ENCODE peak calls at places on chromosomes 16 and 17, in four cellular contexts. E is GM12865, O is retinal pigment epithelial cell, D is foreskin fibroblast. T is an unnamed sample.

GRCh38 chr16:66273644-66274334 is 92.7 kb upstream of the CDH5 start:
- DNase-seq in E (no peak), O (no peak), D (no peak), T (peak; percentile 45)

GRCh38 chr16:24135624-24136296 is 120.4 kb upstream of the CACNG3 start:
- DNase-seq in E (no peak), O (no peak), D (no peak), T (no peak)

GRCh38 chr16:79269211-79269863 is 331.2 kb downstream of the MAF start:
- DNase-seq in E (peak; percentile 70), O (no peak), D (no peak), T (no peak)

GRCh38 chr17:72640415-72641165 is 451.9 kb downstream of the SLC39A11 start:
- DNase-seq in E (no peak), O (no peak), D (no peak), T (no peak)

GRCh38 chr16:50717109-50717893 is 23.9 kb downstream of the NOD2 start:
- DNase-seq in E (no peak), O (no peak), D (no peak), T (no peak)

GRCh38 chr16:79247386-79247785 is 353.2 kb downstream of the MAF start:
- DNase-seq in E (no peak), O (no peak), D (no peak), T (no peak)

GRCh38 chr16:57892041-57892440 is 78.9 kb downstream of the CNGB1 start:
- DNase-seq in E (no peak), O (no peak), D (peak; percentile 41), T (peak; percentile 85)

GRCh38 chr17:50502643-50502990 is 5.6 kb upstream of the MYCBPAP start:
- DNase-seq in E (no peak), O (no peak), D (no peak), T (no peak)

GRCh38 chr17:57441270-57441600 is 184.9 kb downstream of the MSI2 start:
- DNase-seq in E (no peak), O (no peak), D (no peak), T (no peak)

GRCh38 chr17:58786586-58787295 is 31.1 kb downstream of the PPM1E start:
- DNase-seq in E (no peak), O (peak; percentile 77), D (peak; percentile 77), T (peak; percentile 62)

GRCh38 chr17:6940186-6940649 is 55.6 kb upstream of the ALOX12 start:
- DNase-seq in E (no peak), O (no peak), D (no peak), T (no peak)

GRCh38 chr16:11162571-11163268 is 93.3 kb downstream of the SOCS1 start:
- DNase-seq in E (no peak), O (no peak), D (no peak), T (no peak)

GRCh38 chr17:65455972-65456343 is 105.5 kb downstream of the AXIN2 start:
- DNase-seq in E (peak; percentile 7), O (peak; percentile 13), D (peak; percentile 8), T (no peak)

GRCh38 chr16:84585886-84586285 is 32.0 kb downstream of the COTL1 start:
- DNase-seq in E (peak; percentile 65), O (no peak), D (no peak), T (peak; percentile 18)

GRCh38 chr16:49638696-49639629 is 216.9 kb downstream of the ZNF423 start:
- DNase-seq in E (no peak), O (no peak), D (peak; percentile 20), T (no peak)

GRCh38 chr17:2602597-2603017 is 9.2 kb downstream of the PAFAH1B1 start:
- DNase-seq in E (no peak), O (no peak), D (no peak), T (peak; percentile 33)

GRCh38 chr16:23257682-23258081 is 44.4 kb upstream of the SCNN1B start:
- DNase-seq in E (no peak), O (no peak), D (no peak), T (peak; percentile 66)

GRCh38 chr16:82360024-82360783 is 190.2 kb upstream of the MPHOSPH6 start:
- DNase-seq in E (no peak), O (no peak), D (no peak), T (no peak)

GRCh38 chr17:74115586-74115985 is 87.9 kb upstream of the RPL38 start:
- DNase-seq in E (no peak), O (no peak), D (no peak), T (no peak)

GRCh38 chr16:68229431-68230175 is 6.3 kb downstream of the ESRP2 start:
- DNase-seq in E (peak; percentile 57), O (no peak), D (peak; percentile 59), T (peak; percentile 49)

GRCh38 chr16:3791701-3792100 is 74.4 kb upstream of the TRAP1 start:
- DNase-seq in E (no peak), O (no peak), D (no peak), T (no peak)

GRCh38 chr17:17938388-17939107 is 33.7 kb downstream of the TOM1L2 start:
- DNase-seq in E (peak; percentile 80), O (no peak), D (no peak), T (peak; percentile 91)

GRCh38 chr16:58053682-58054005 is 28.1 kb downstream of the MMP15 start:
- DNase-seq in E (no peak), O (no peak), D (no peak), T (no peak)

GRCh38 chr17:59838196-59838911 is 54.4 kb downstream of the TUBD1 start:
- DNase-seq in E (peak; percentile 81), O (no peak), D (no peak), T (no peak)

GRCh38 chr17:44362964-44363612 is 565 bp downstream of the FAM171A2 start:
- DNase-seq in E (no peak), O (no peak), D (no peak), T (no peak)

GRCh38 chr16:82340531-82340930 is 170.5 kb upstream of the MPHOSPH6 start:
- DNase-seq in E (no peak), O (no peak), D (no peak), T (no peak)

GRCh38 chr16:11852092-11852809 is 909 bp upstream of the RSL1D1 start:
- DNase-seq in E (no peak), O (no peak), D (peak; percentile 15), T (no peak)

GRCh38 chr17:73462830-73463229 is 151.0 kb upstream of the CDC42EP4 start:
- DNase-seq in E (no peak), O (no peak), D (no peak), T (no peak)

GRCh38 chr17:75652934-75653549 is 13.9 kb downstream of the RECQL5 start:
- DNase-seq in E (peak; percentile 29), O (no peak), D (no peak), T (peak; percentile 37)
- H3K4me3 ChIP-seq in E (no peak overlapping the region), O (no peak overlapping the region), D (no peak overlapping the region), T (no peak overlapping the region)

DNA sequence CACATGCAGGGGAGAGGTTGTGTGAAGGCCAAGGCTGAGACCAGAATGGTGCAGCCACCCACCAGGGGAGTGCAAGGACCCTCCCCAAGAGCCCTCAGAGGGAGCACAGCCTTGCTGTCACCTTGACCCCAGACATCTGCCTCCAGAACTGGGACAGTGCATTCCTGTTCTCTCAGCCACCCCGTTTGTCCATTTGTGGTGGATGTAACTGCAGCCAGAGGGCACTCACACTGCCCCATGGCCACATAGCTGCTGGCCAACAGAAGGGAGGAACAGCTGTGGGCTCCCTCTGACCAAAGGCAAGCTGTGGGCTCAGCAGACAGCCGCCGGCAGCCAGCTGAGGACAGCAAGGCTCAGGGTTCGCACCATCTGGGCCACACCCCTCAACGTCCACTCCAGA is 49.8 kb upstream of the KLHDC4 start:
- DNase-seq in E (no peak), O (no peak), D (no peak), T (no peak)
- TF ChIP-seq CTCF in E (no peak), O (peak; percentile 30), D (no peak), T (no peak)

DNA sequence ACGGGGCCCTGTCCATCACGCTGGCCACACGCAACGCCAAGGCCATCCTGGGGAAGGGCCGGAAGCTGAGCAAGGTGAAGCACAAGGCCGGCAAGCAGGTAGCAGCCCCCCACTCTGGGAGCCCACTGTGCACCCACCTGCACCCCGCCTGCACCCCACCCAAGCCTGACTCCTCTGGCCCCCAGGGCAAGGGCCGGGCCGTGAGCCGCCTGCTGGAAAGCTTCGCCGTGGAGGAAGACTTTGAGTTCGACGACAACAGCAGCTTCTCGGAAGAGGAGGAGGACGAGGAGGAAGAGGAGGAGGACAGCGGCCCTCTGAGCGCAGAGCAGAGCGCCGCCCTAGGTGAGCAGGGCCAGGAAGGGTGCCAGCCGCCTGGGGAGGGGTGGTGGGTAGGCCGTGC is 54.0 kb downstream of the ACTG1 start:
- DNase-seq in E (no peak), O (no peak), D (no peak), T (no peak)
- H3K4me3 ChIP-seq in E (no peak overlapping the region), O (no peak overlapping the region), D (no peak overlapping the region), T (no peak overlapping the region)

GRCh38 chr16:9630119-9630518 is 538.7 kb downstream of the HAPSTR1 start:
- DNase-seq in E (no peak), O (no peak), D (no peak), T (no peak)

GRCh38 chr16:9625122-9625521 is 533.7 kb downstream of the HAPSTR1 start:
- DNase-seq in E (no peak), O (no peak), D (no peak), T (no peak)

GRCh38 chr16:9627427-9627826 is 536.0 kb downstream of the HAPSTR1 start:
- DNase-seq in E (no peak), O (no peak), D (no peak), T (no peak)

GRCh38 chr16:9633844-9634243 is 542.4 kb downstream of the HAPSTR1 start:
- DNase-seq in E (no peak), O (no peak), D (no peak), T (no peak)

DNA sequence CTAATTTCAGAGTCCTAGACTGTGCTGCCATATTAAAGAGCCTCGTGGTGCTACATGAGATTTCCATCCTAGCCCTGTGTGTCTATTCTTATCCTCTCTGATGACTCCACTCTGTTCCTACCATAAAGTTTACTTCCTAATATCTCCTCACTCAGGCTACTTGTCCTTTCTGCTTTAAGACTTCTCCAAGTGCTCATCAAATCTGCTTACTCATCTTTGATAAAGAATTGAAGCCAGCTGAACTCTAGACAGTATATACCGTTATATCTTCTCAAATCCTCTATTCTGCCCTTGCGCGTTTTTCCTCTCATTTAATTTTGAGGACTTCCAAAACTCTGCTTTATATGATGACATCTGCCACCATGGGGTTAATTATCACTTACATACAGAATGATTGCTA is 539.5 kb downstream of the HAPSTR1 start:
- DNase-seq in E (no peak), O (no peak), D (no peak), T (no peak)
- TF ChIP-seq CTCF in E (no peak), O (no peak), D (no peak), T (no peak)

GRCh38 chr16:30077656-30078055 is 1.9 kb downstream of the PPP4C start:
- DNase-seq in E (no peak), O (no peak), D (peak; percentile 64), T (no peak)
- H3K4me3 ChIP-seq in E (no peak overlapping the region), O (no peak overlapping the region), D (peak overlapping the region; percentile 71), T (no peak overlapping the region)

DNA sequence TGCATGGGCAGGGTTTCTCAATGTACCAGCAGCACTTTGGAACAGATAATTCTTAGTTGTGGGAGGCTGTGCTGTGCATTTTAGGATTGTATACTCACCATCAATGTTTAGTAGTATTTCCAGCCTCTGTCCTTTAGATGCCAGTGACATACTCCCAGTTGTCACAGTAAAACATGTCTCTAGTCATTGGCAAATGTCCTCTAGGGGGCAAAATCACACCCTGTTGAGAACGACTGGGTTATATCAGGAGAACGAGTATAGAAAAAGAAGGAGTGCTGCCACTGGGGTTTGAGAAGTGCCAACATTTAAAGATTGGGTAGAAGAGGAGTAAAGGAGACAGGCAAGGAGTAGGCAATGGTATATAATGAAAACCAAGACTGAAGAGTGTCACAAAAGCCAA is 37.9 kb upstream of the SMIM36 start:
- DNase-seq in E (peak; percentile 53), O (no peak), D (peak; percentile 16), T (peak; percentile 22)
- TF ChIP-seq CTCF in E (peak; percentile 51), O (peak; percentile 26), D (peak; percentile 21), T (no peak)

GRCh38 chr17:81646869-81647600 is 9.3 kb downstream of the PDE6G start:
- DNase-seq in E (no peak), O (no peak), D (no peak), T (no peak)
- H3K4me3 ChIP-seq in E (no peak overlapping the region), O (no peak overlapping the region), D (no peak overlapping the region), T (no peak overlapping the region)